ENCODE peak calls at places on chromosome 12, in nine cellular contexts. E, Z, H, B, D, X, M, V and S are unnamed samples.

GRCh38 chr12:67427336-67427735 is 158.2 kb downstream of the CAND1 start:
- DNase-seq in E (no peak), Z (no peak), H (no peak), B (no peak), D (no peak), X (no peak), M (no peak), V (no peak), S (no peak)

GRCh38 chr12:20520572-20520971 is 152.2 kb downstream of the PDE3A start:
- DNase-seq in E (no peak), Z (no peak), H (no peak), B (no peak), D (no peak), X (no peak), M (no peak), V (no peak), S (no peak)

GRCh38 chr12:100401660-100402059 is 44.8 kb downstream of the SLC17A8 start:
- DNase-seq in E (peak; percentile 31), Z (no peak), H (no peak), B (no peak), D (no peak), X (no peak), M (no peak), V (no peak), S (no peak)

GRCh38 chr12:107318804-107319535 is 225.6 kb upstream of the CRY1 start:
- DNase-seq in E (peak; percentile 51), Z (peak; percentile 31), H (no peak), B (peak; percentile 60), D (peak; percentile 56), X (no peak), M (no peak), V (peak; percentile 34), S (peak; percentile 70)

GRCh38 chr12:52801773-52802172 is 5.9 kb upstream of the KRT3 start:
- DNase-seq in E (no peak), Z (no peak), H (no peak), B (no peak), D (peak; percentile 50), X (no peak), M (no peak), V (no peak), S (no peak)

GRCh38 chr12:69501154-69501895 is 31.1 kb downstream of the FRS2 start:
- DNase-seq in E (peak; percentile 30), Z (no peak), H (no peak), B (no peak), D (no peak), X (no peak), M (no peak), V (no peak), S (no peak)

GRCh38 chr12:27515671-27516070 is 8.3 kb upstream of the PPFIBP1 start:
- DNase-seq in E (no peak), Z (no peak), H (no peak), B (no peak), D (no peak), X (no peak), M (no peak), V (no peak), S (no peak)

GRCh38 chr12:27818421-27818918 is 38.4 kb upstream of the MANSC4 start:
- DNase-seq in E (peak; percentile 36), Z (no peak), H (no peak), B (peak; percentile 76), D (no peak), X (no peak), M (no peak), V (no peak), S (no peak)

GRCh38 chr12:30706476-30706875 is 10.8 kb upstream of the IPO8 start:
- DNase-seq in E (no peak), Z (no peak), H (no peak), B (peak; percentile 63), D (no peak), X (no peak), M (no peak), V (no peak), S (no peak)

GRCh38 chr12:10151621-10152020 is 20.3 kb downstream of the OLR1 start:
- DNase-seq in E (no peak), Z (no peak), H (no peak), B (no peak), D (no peak), X (no peak), M (no peak), V (no peak), S (no peak)